ENCODE peak calls at places on chromosome 3, in five cellular contexts. One of them, this sample, is unnamed.

GRCh38 chr3:177657243-177657642 is 460.0 kb upstream of the TBL1XR1 start:
- DNase-seq in K562: no peak
- DNase-seq in HCT116: no peak
- DNase-seq in H1: no peak
- DNase-seq in GM12878: no peak
- DNase-seq in this sample: no peak

GRCh38 chr3:41447701-41448100 is 248.4 kb downstream of the CTNNB1 start:
- DNase-seq in K562: no peak
- DNase-seq in HCT116: no peak
- DNase-seq in H1: no peak
- DNase-seq in GM12878: no peak
- DNase-seq in this sample: no peak

GRCh38 chr3:170523248-170523647 is 62.6 kb downstream of the SLC7A14 start:
- DNase-seq in K562: no peak
- DNase-seq in HCT116: no peak
- DNase-seq in H1: no peak
- DNase-seq in GM12878: no peak
- DNase-seq in this sample: no peak

GRCh38 chr3:128742821-128743594 is 17.0 kb downstream of the RAB7A start:
- DNase-seq in K562: no peak
- DNase-seq in HCT116: no peak
- DNase-seq in H1: no peak
- DNase-seq in GM12878: no peak
- DNase-seq in this sample: no peak

GRCh38 chr3:53485675-53486365 is 8.6 kb upstream of the CACNA1D start:
- DNase-seq in K562: no peak
- DNase-seq in HCT116: no peak
- DNase-seq in H1: no peak
- DNase-seq in GM12878: no peak
- DNase-seq in this sample: no peak

GRCh38 chr3:104805508-104805907 is 561.2 kb upstream of the ALCAM start:
- DNase-seq in K562: no peak
- DNase-seq in HCT116: no peak
- DNase-seq in H1: no peak
- DNase-seq in GM12878: no peak
- DNase-seq in this sample: no peak

GRCh38 chr3:150515210-150515609 is 31.1 kb downstream of the SERP1 start:
- DNase-seq in K562: no peak
- DNase-seq in HCT116: peak
- DNase-seq in H1: no peak
- DNase-seq in GM12878: no peak
- DNase-seq in this sample: no peak

GRCh38 chr3:42814246-42814645 is 5.0 kb downstream of the ACKR2 start:
- DNase-seq in K562: no peak
- DNase-seq in HCT116: no peak
- DNase-seq in H1: no peak
- DNase-seq in GM12878: no peak
- DNase-seq in this sample: no peak

GRCh38 chr3:25429441-25429907 is 1.4 kb downstream of the RARB start:
- DNase-seq in K562: no peak
- DNase-seq in HCT116: no peak
- DNase-seq in H1: no peak
- DNase-seq in GM12878: no peak
- DNase-seq in this sample: no peak

GRCh38 chr3:152291649-152292066 is 22.9 kb downstream of the MBNL1 start:
- DNase-seq in K562: no peak
- DNase-seq in HCT116: no peak
- DNase-seq in H1: no peak
- DNase-seq in GM12878: no peak
- DNase-seq in this sample: no peak

GRCh38 chr3:32176989-32177701 is 61.3 kb upstream of the CMTM8 start:
- DNase-seq in K562: peak
- DNase-seq in HCT116: peak
- DNase-seq in H1: peak
- DNase-seq in GM12878: peak
- DNase-seq in this sample: peak

GRCh38 chr3:40073310-40074007 is 236.0 kb upstream of the EIF1B start:
- DNase-seq in K562: no peak
- DNase-seq in HCT116: peak
- DNase-seq in H1: peak
- DNase-seq in GM12878: no peak
- DNase-seq in this sample: peak

GRCh38 chr3:32310918-32311839 is 72.7 kb downstream of the CMTM8 start:
- DNase-seq in K562: no peak
- DNase-seq in HCT116: no peak
- DNase-seq in H1: no peak
- DNase-seq in GM12878: no peak
- DNase-seq in this sample: peak

GRCh38 chr3:9135930-9136525 is 113.4 kb downstream of the SRGAP3 start:
- DNase-seq in K562: no peak
- DNase-seq in HCT116: no peak
- DNase-seq in H1: no peak
- DNase-seq in GM12878: no peak
- DNase-seq in this sample: no peak

DNA sequence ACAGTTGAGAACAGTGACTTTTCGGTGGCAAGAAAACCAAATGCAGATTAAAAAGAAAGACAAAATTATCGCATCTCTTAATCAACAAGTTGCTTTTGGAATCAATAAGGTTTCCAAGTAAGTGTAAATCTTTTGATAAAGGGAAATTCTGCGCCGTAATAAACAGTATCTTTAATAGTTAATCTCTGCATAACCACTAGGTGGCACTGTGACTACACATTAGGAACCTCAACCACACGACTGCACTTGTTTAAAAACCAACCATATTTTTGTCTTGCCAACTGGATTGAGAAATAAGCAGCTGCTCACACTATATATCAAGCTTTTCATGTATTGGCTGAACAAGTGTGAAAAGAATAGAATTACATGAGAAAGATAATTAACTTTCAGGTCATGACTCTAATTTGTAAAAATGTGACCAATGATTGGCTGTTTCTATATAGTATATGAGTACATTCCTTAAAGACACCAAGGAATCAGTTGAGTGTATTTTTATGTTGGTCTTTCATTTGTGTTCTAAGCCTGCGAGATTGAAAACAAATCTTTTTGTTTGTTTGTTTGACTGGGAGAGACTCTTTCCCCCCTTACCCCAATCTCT is 72.7 kb downstream of the DZIP3 start:
- DNase-seq in K562: peak
- DNase-seq in HCT116: peak
- DNase-seq in H1: no peak
- DNase-seq in GM12878: peak
- DNase-seq in this sample: peak
- TF ChIP-seq SRF in K562: no peak
- TF ChIP-seq SRF in HCT116: no peak
- TF ChIP-seq SRF in H1: no peak
- TF ChIP-seq SRF in GM12878: no peak
- TF ChIP-seq SRF in this sample: no peak

GRCh38 chr3:190117995-190118394 is 2.7 kb downstream of the P3H2 start:
- DNase-seq in K562: no peak
- DNase-seq in HCT116: no peak
- DNase-seq in H1: no peak
- DNase-seq in GM12878: no peak
- DNase-seq in this sample: no peak
- TF ChIP-seq SRF in K562: no peak
- TF ChIP-seq SRF in HCT116: no peak
- TF ChIP-seq SRF in H1: no peak
- TF ChIP-seq SRF in GM12878: no peak
- TF ChIP-seq SRF in this sample: no peak

GRCh38 chr3:11212301-11212613 is 58.0 kb downstream of the HRH1 start:
- DNase-seq in K562: no peak
- DNase-seq in HCT116: peak
- DNase-seq in H1: no peak
- DNase-seq in GM12878: no peak
- DNase-seq in this sample: no peak
- TF ChIP-seq SRF in K562: no peak
- TF ChIP-seq SRF in HCT116: no peak
- TF ChIP-seq SRF in H1: no peak
- TF ChIP-seq SRF in GM12878: no peak
- TF ChIP-seq SRF in this sample: no peak

DNA sequence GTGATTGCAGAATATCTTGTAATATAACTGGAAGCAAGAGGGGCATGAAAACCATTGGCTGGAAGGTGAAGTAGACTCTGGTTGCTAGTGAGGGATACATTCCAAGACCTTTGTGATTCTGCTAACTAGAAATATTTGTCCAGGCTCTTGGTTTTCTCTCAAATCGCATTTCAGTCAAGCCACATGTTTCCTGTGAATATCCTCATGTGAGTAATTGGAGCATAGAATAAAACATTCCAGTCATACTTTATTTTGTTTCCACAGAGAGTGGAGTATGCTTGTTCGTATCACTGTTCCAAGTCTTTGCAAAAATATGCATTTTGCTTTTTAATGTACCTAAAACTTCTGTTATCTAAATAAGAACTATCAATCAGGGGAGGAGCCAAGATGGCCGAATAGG is 850.0 kb downstream of the EPHA3 start:
- DNase-seq in K562: no peak
- DNase-seq in HCT116: no peak
- DNase-seq in H1: no peak
- DNase-seq in GM12878: no peak
- DNase-seq in this sample: no peak
- TF ChIP-seq SRF in K562: no peak
- TF ChIP-seq SRF in HCT116: no peak
- TF ChIP-seq SRF in H1: no peak
- TF ChIP-seq SRF in GM12878: no peak
- TF ChIP-seq SRF in this sample: no peak